ENCODE peak calls at places on chromosomes 3 and 15, in eight cellular contexts. One of them, this sample, is unnamed.

GRCh38 chr3:177516130-177517011 is 319.1 kb upstream of the TBL1XR1 start:
- DNase-seq in amniotic stem cell: peak; percentile 65
- DNase-seq in ureter: no peak
- DNase-seq in DMS79 treated with DMSO at 0.1 percent for 48 hours: no peak
- DNase-seq in germinal center: no peak
- DNase-seq in dermis microvascular lymphatic vessel endothelial cell: peak; percentile 60
- DNase-seq in mucosa of descending colon: no peak
- DNase-seq in LHCN-M2: peak; percentile 78
- DNase-seq in this sample: peak; percentile 74

GRCh38 chr15:65824031-65824743 is 32.1 kb upstream of the DENND4A start:
- DNase-seq in germinal center: peak; percentile 21
- DNase-seq in mucosa of descending colon: peak; percentile 78
- DNase-seq in LHCN-M2: peak; percentile 64
- DNase-seq in amniotic stem cell: no peak
- DNase-seq in ureter: no peak
- DNase-seq in dermis microvascular lymphatic vessel endothelial cell: peak; percentile 57
- DNase-seq in DMS79 treated with DMSO at 0.1 percent for 48 hours: no peak
- DNase-seq in this sample: peak; percentile 81

GRCh38 chr3:104873331-104873730 is 493.4 kb upstream of the ALCAM start:
- DNase-seq in ureter: no peak
- DNase-seq in LHCN-M2: peak; percentile 34
- DNase-seq in DMS79 treated with DMSO at 0.1 percent for 48 hours: no peak
- DNase-seq in dermis microvascular lymphatic vessel endothelial cell: no peak
- DNase-seq in amniotic stem cell: peak; percentile 27
- DNase-seq in mucosa of descending colon: no peak
- DNase-seq in germinal center: no peak
- DNase-seq in this sample: peak; percentile 28

GRCh38 chr15:92377083-92377789 is 16.4 kb upstream of the ST8SIA2 start:
- DNase-seq in LHCN-M2: peak; percentile 98
- DNase-seq in ureter: no peak
- DNase-seq in germinal center: no peak
- DNase-seq in DMS79 treated with DMSO at 0.1 percent for 48 hours: no peak
- DNase-seq in dermis microvascular lymphatic vessel endothelial cell: no peak
- DNase-seq in mucosa of descending colon: no peak
- DNase-seq in amniotic stem cell: no peak
- DNase-seq in this sample: no peak

GRCh38 chr3:195932418-195933043 is 24.2 kb upstream of the TNK2 start:
- DNase-seq in ureter: peak; percentile 29
- DNase-seq in dermis microvascular lymphatic vessel endothelial cell: no peak
- DNase-seq in DMS79 treated with DMSO at 0.1 percent for 48 hours: no peak
- DNase-seq in germinal center: no peak
- DNase-seq in mucosa of descending colon: no peak
- DNase-seq in LHCN-M2: no peak
- DNase-seq in amniotic stem cell: no peak
- DNase-seq in this sample: no peak

GRCh38 chr3:14765576-14766427 is 53.0 kb upstream of the FGD5 start:
- DNase-seq in dermis microvascular lymphatic vessel endothelial cell: no peak
- DNase-seq in LHCN-M2: no peak
- DNase-seq in amniotic stem cell: no peak
- DNase-seq in ureter: peak; percentile 28
- DNase-seq in DMS79 treated with DMSO at 0.1 percent for 48 hours: no peak
- DNase-seq in germinal center: no peak
- DNase-seq in mucosa of descending colon: no peak
- DNase-seq in this sample: no peak

GRCh38 chr15:72168131-72168825 is 29.3 kb downstream of the GRAMD2A start:
- DNase-seq in amniotic stem cell: no peak
- DNase-seq in germinal center: no peak
- DNase-seq in ureter: no peak
- DNase-seq in dermis microvascular lymphatic vessel endothelial cell: no peak
- DNase-seq in LHCN-M2: no peak
- DNase-seq in DMS79 treated with DMSO at 0.1 percent for 48 hours: no peak
- DNase-seq in mucosa of descending colon: no peak
- DNase-seq in this sample: no peak

GRCh38 chr3:191330309-191330712 is at the start of gene UTS2B:
- DNase-seq in mucosa of descending colon: no peak
- DNase-seq in DMS79 treated with DMSO at 0.1 percent for 48 hours: no peak
- DNase-seq in dermis microvascular lymphatic vessel endothelial cell: no peak
- DNase-seq in LHCN-M2: peak; percentile 48
- DNase-seq in ureter: no peak
- DNase-seq in amniotic stem cell: peak; percentile 56
- DNase-seq in germinal center: no peak
- DNase-seq in this sample: peak; percentile 73

GRCh38 chr3:14431556-14431927 is 29.1 kb downstream of the SLC6A6 start:
- DNase-seq in ureter: no peak
- DNase-seq in germinal center: peak; percentile 68
- DNase-seq in dermis microvascular lymphatic vessel endothelial cell: no peak
- DNase-seq in LHCN-M2: no peak
- DNase-seq in amniotic stem cell: no peak
- DNase-seq in mucosa of descending colon: no peak
- DNase-seq in DMS79 treated with DMSO at 0.1 percent for 48 hours: no peak
- DNase-seq in this sample: no peak

GRCh38 chr3:169980055-169980454 is 13.4 kb downstream of the SEC62 start:
- DNase-seq in DMS79 treated with DMSO at 0.1 percent for 48 hours: no peak
- DNase-seq in mucosa of descending colon: no peak
- DNase-seq in dermis microvascular lymphatic vessel endothelial cell: no peak
- DNase-seq in ureter: no peak
- DNase-seq in LHCN-M2: peak; percentile 30
- DNase-seq in amniotic stem cell: no peak
- DNase-seq in germinal center: no peak
- DNase-seq in this sample: no peak

GRCh38 chr15:77856718-77857346 is 220.7 kb downstream of the TBC1D2B start:
- DNase-seq in ureter: no peak
- DNase-seq in germinal center: no peak
- DNase-seq in amniotic stem cell: no peak
- DNase-seq in dermis microvascular lymphatic vessel endothelial cell: no peak
- DNase-seq in LHCN-M2: no peak
- DNase-seq in mucosa of descending colon: no peak
- DNase-seq in DMS79 treated with DMSO at 0.1 percent for 48 hours: no peak
- DNase-seq in this sample: no peak

GRCh38 chr3:182650568-182651128 is 142.7 kb upstream of the ATP11B start:
- DNase-seq in LHCN-M2: no peak
- DNase-seq in dermis microvascular lymphatic vessel endothelial cell: no peak
- DNase-seq in germinal center: no peak
- DNase-seq in amniotic stem cell: no peak
- DNase-seq in DMS79 treated with DMSO at 0.1 percent for 48 hours: no peak
- DNase-seq in ureter: no peak
- DNase-seq in mucosa of descending colon: no peak
- DNase-seq in this sample: no peak

GRCh38 chr15:36766449-36766848 is 187.0 kb downstream of the CDIN1 start:
- DNase-seq in dermis microvascular lymphatic vessel endothelial cell: no peak
- DNase-seq in mucosa of descending colon: no peak
- DNase-seq in LHCN-M2: no peak
- DNase-seq in DMS79 treated with DMSO at 0.1 percent for 48 hours: no peak
- DNase-seq in amniotic stem cell: no peak
- DNase-seq in ureter: no peak
- DNase-seq in germinal center: no peak
- DNase-seq in this sample: no peak

GRCh38 chr15:51366911-51367310 is 25.5 kb downstream of the GLDN start:
- DNase-seq in ureter: peak; percentile 70
- DNase-seq in germinal center: no peak
- DNase-seq in mucosa of descending colon: peak; percentile 70
- DNase-seq in dermis microvascular lymphatic vessel endothelial cell: no peak
- DNase-seq in DMS79 treated with DMSO at 0.1 percent for 48 hours: no peak
- DNase-seq in LHCN-M2: no peak
- DNase-seq in amniotic stem cell: no peak
- DNase-seq in this sample: peak; percentile 20

GRCh38 chr3:49428697-49429100 is 425 bp downstream of the NICN1 start:
- DNase-seq in ureter: no peak
- DNase-seq in mucosa of descending colon: no peak
- DNase-seq in dermis microvascular lymphatic vessel endothelial cell: no peak
- DNase-seq in germinal center: no peak
- DNase-seq in LHCN-M2: no peak
- DNase-seq in DMS79 treated with DMSO at 0.1 percent for 48 hours: peak; percentile 17
- DNase-seq in amniotic stem cell: no peak
- DNase-seq in this sample: no peak

GRCh38 chr3:65597225-65597951 is 441.3 kb downstream of the MAGI1 start:
- DNase-seq in amniotic stem cell: no peak
- DNase-seq in dermis microvascular lymphatic vessel endothelial cell: no peak
- DNase-seq in mucosa of descending colon: peak; percentile 5
- DNase-seq in DMS79 treated with DMSO at 0.1 percent for 48 hours: peak; percentile 19
- DNase-seq in ureter: no peak
- DNase-seq in LHCN-M2: no peak
- DNase-seq in germinal center: no peak
- DNase-seq in this sample: no peak